ENCODE peak calls at places on chromosomes 16 and 17, in four cellular contexts. M, D, T and K are unnamed samples.
A peak's percentile ranks its signal among the peaks of the same experiment; 100 is the strongest.

GRCh38 chr16:23391381-23392222 is 61.4 kb downstream of the COG7 start:
- DNase-seq in M (no peak), D (no peak), T (no peak), K (no peak)

GRCh38 chr17:66451188-66452149 is 149.1 kb downstream of the PRKCA start:
- DNase-seq in M (no peak), D (no peak), T (peak; percentile 99), K (no peak)

GRCh38 chr17:1446201-1446600 is 9.8 kb downstream of the CRK start:
- DNase-seq in M (no peak), D (no peak), T (no peak), K (no peak)

GRCh38 chr16:27436921-27437650 is 35.1 kb downstream of the IL21R start:
- DNase-seq in M (no peak), D (peak; percentile 79), T (no peak), K (no peak)

GRCh38 chr17:30253316-30253715 is 17.8 kb upstream of the SLC6A4 start:
- DNase-seq in M (no peak), D (no peak), T (no peak), K (no peak)

GRCh38 chr17:82278786-82279379 is 5.4 kb upstream of the CSNK1D start:
- DNase-seq in M (no peak), D (no peak), T (no peak), K (no peak)

GRCh38 chr16:77439106-77439505 is 4.3 kb upstream of the ADAMTS18 start:
- DNase-seq in M (no peak), D (no peak), T (no peak), K (no peak)

GRCh38 chr17:2468270-2468669 is 43.4 kb downstream of the METTL16 start:
- DNase-seq in M (no peak), D (no peak), T (no peak), K (no peak)

GRCh38 chr17:77842148-77842905 is 116.2 kb upstream of the TNRC6C start:
- DNase-seq in M (no peak), D (no peak), T (no peak), K (no peak)

GRCh38 chr16:24925163-24925562 is 79.4 kb downstream of the SLC5A11 start:
- DNase-seq in M (no peak), D (no peak), T (no peak), K (no peak)

GRCh38 chr17:72359811-72360210 is 239.0 kb downstream of the SOX9 start:
- DNase-seq in M (no peak), D (no peak), T (no peak), K (no peak)

GRCh38 chr16:641326-642188 is at the start of gene MCRIP2:
- DNase-seq in M (peak; percentile 57), D (no peak), T (peak; percentile 87), K (peak; percentile 72)

GRCh38 chr17:61479493-61480413 is 27.5 kb downstream of the TBX4 start:
- DNase-seq in M (no peak), D (no peak), T (no peak), K (no peak)

GRCh38 chr17:58788199-58788598 is 32.5 kb downstream of the PPM1E start:
- DNase-seq in M (no peak), D (no peak), T (no peak), K (no peak)

GRCh38 chr16:56255904-56256303 is 64.6 kb downstream of the GNAO1 start:
- DNase-seq in M (no peak), D (no peak), T (no peak), K (no peak)

GRCh38 chr17:78426293-78426879 is 47.9 kb downstream of the PGS1 start:
- DNase-seq in M (no peak), D (no peak), T (no peak), K (no peak)

GRCh38 chr17:8122923-8123694 is 797 bp downstream of the HES7 start:
- DNase-seq in M (no peak), D (no peak), T (peak; percentile 38), K (peak; percentile 71)

GRCh38 chr16:48385272-48385953 is at the start of gene SIAH1:
- DNase-seq in M (peak; percentile 89), D (peak; percentile 95), T (peak; percentile 82), K (peak; percentile 92)

GRCh38 chr17:76528528-76529223 is 8.8 kb downstream of the CYGB start:
- DNase-seq in M (no peak), D (no peak), T (no peak), K (no peak)

GRCh38 chr16:77143364-77143763 is 47.6 kb upstream of the MON1B start:
- DNase-seq in M (no peak), D (no peak), T (no peak), K (no peak)

GRCh38 chr17:246851-247421 is 65.5 kb upstream of the DOC2B start:
- DNase-seq in M (no peak), D (no peak), T (no peak), K (no peak)

GRCh38 chr17:77049440-77049839 is 91.3 kb upstream of the SEC14L1 start:
- DNase-seq in M (no peak), D (no peak), T (peak; percentile 51), K (peak; percentile 24)

GRCh38 chr16:5510819-5511370 is 413.3 kb upstream of the EEF2KMT start:
- DNase-seq in M (no peak), D (no peak), T (no peak), K (no peak)

GRCh38 chr17:48048321-48049140 is at the start of gene NFE2L1:
- DNase-seq in M (peak; percentile 25), D (peak; percentile 91), T (peak; percentile 94), K (peak; percentile 59)

GRCh38 chr16:54434859-54435258 is 148.3 kb upstream of the IRX3 start:
- DNase-seq in M (no peak), D (no peak), T (no peak), K (no peak)

GRCh38 chr17:55607736-55608341 is 96.6 kb upstream of the SMIM36 start:
- DNase-seq in M (no peak), D (no peak), T (no peak), K (peak; percentile 66)

GRCh38 chr17:58236394-58236793 is 2.0 kb upstream of the LPO start:
- DNase-seq in M (no peak), D (no peak), T (no peak), K (no peak)

GRCh38 chr16:1812732-1813163 is 13.9 kb downstream of the HAGH start:
- DNase-seq in M (no peak), D (peak; percentile 89), T (peak; percentile 50), K (peak; percentile 92)

GRCh38 chr17:68468334-68468733 is 11.0 kb upstream of the WIPI1 start:
- DNase-seq in M (no peak), D (no peak), T (no peak), K (no peak)

GRCh38 chr16:56408379-56409098 is 16.8 kb downstream of the AMFR start:
- DNase-seq in M (no peak), D (no peak), T (no peak), K (no peak)

GRCh38 chr16:84278968-84279367 is 15.7 kb upstream of the WFDC1 start:
- DNase-seq in M (no peak), D (no peak), T (peak; percentile 81), K (no peak)

GRCh38 chr17:82267575-82268379 is 5.7 kb downstream of the CSNK1D start:
- DNase-seq in M (no peak), D (peak; percentile 91), T (no peak), K (no peak)

GRCh38 chr17:37710344-37710886 is 34.4 kb downstream of the HNF1B start:
- DNase-seq in M (no peak), D (no peak), T (no peak), K (peak; percentile 48)

GRCh38 chr16:53071748-53072301 is 17.0 kb downstream of the CHD9 start:
- DNase-seq in M (no peak), D (no peak), T (no peak), K (peak; percentile 91)

GRCh38 chr17:65785109-65785508 is 223.7 kb upstream of the AXIN2 start:
- DNase-seq in M (no peak), D (no peak), T (no peak), K (peak; percentile 59)